ENCODE peak calls at places on chromosomes 11 and 22, in seven cellular contexts. L is mucosa of descending colon; C is body of pancreas; Q is K562; F is heart right ventricle; Y is psoas muscle; W is CD8-positive, alpha-beta T cell. N is an unnamed sample. For H3K9me3, the result is how much of the 10 kb centered on the place peaks cover.

GRCh38 chr11:35526370-35526792 is 965 bp upstream of the PAMR1 start:
- DNase-seq in W (no peak), L (no peak), C (no peak), Q (no peak), F (no peak), Y (no peak), N (no peak)

GRCh38 chr11:26769027-26769426 is 47.2 kb upstream of the SLC5A12 start:
- DNase-seq in L (no peak), W (no peak), F (no peak), C (no peak), Y (no peak), Q (no peak), N (no peak)

GRCh38 chr22:22940961-22941605 is 53.5 kb downstream of the IGLL5 start:
- DNase-seq in Q (no peak), Y (no peak), C (no peak), F (no peak), L (no peak), W (no peak), N (no peak)

GRCh38 chr11:129817282-129818051 is 1.8 kb downstream of the TMEM45B start:
- DNase-seq in F (no peak), L (no peak), C (no peak), W (no peak), Y (no peak), Q (no peak), N (no peak)

GRCh38 chr11:107924306-107924705 is 3.9 kb upstream of the RAB39A start:
- DNase-seq in L (no peak), F (no peak), Q (no peak), Y (no peak), W (no peak), C (no peak), N (no peak)

GRCh38 chr22:17403906-17404305 is 34.6 kb downstream of the CECR2 start:
- DNase-seq in Y (no peak), L (no peak), F (no peak), W (no peak), C (no peak), Q (no peak), N (no peak)

GRCh38 chr11:1219836-1220810 is 2.7 kb upstream of the MUC5B start:
- DNase-seq in Q (no peak), Y (peak), F (peak), C (peak), W (no peak), L (peak), N (no peak)

GRCh38 chr22:38017272-38017920 is 33.0 kb upstream of the SOX10 start:
- DNase-seq in W (no peak), L (peak), Q (no peak), F (peak), C (peak), Y (peak), N (no peak)

GRCh38 chr11:85950317-85951048 is 95.3 kb downstream of the CCDC83 start:
- DNase-seq in Y (no peak), C (no peak), W (no peak), L (no peak), F (no peak), Q (no peak), N (no peak)

GRCh38 chr22:41565403-41566054 is 4.7 kb downstream of the CSDC2 start:
- DNase-seq in L (no peak), Y (peak), Q (peak), F (no peak), W (no peak), C (peak), N (no peak)

DNA sequence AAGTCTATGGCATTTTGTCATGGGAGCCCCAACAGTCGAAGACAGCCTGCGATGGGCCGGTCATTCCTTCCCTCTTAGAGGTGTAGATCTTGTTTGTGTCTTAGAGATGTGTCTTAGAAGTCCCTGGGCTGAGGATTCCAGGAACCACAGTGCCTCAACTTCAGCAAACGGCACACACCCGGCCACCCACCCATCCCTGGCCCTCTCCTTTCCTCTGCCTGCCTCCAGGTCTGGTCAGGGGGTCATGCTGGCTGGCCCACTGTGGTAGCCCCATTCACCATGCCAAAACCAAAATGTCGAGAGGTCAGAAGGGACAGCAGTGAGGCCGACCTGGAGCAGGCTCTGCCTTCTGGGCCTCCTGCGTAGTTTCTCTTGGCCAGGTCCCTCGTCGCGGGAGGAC is 857.9 kb downstream of the TBC1D22A start:
- DNase-seq in C (no peak), W (no peak), Y (no peak), F (no peak), L (no peak), Q (no peak), N (no peak)
- H3K9me3 ChIP-seq in C (under half), W (under half), Y (under half), F (under half), L (under half), Q (under half), N (under half)

GRCh38 chr11:73402834-73403185 is 26.6 kb downstream of the RELT start:
- DNase-seq in L (no peak), Q (no peak), W (no peak), Y (no peak), F (no peak), C (no peak), N (no peak)
- TF ChIP-seq CTCF in L (no peak), Q (peak), W (no peak), Y (no peak), F (no peak), C (no peak), N (peak)

GRCh38 chr11:78446210-78446609 is 28.6 kb upstream of the GAB2 start:
- DNase-seq in C (no peak), L (no peak), Q (peak), W (no peak), Y (no peak), F (no peak), N (no peak)
- H3K9me3 ChIP-seq in C (under half), L (under half), Q (under half), W (under half), Y (under half), F (under half), N (under half)

GRCh38 chr11:6475936-6476335 is 2.2 kb upstream of the TRIM3 start:
- DNase-seq in F (no peak), W (no peak), Y (no peak), L (no peak), Q (no peak), C (peak), N (no peak)
- TF ChIP-seq CTCF in F (no peak), W (no peak), Y (no peak), L (no peak), Q (peak), C (peak), N (no peak)

DNA sequence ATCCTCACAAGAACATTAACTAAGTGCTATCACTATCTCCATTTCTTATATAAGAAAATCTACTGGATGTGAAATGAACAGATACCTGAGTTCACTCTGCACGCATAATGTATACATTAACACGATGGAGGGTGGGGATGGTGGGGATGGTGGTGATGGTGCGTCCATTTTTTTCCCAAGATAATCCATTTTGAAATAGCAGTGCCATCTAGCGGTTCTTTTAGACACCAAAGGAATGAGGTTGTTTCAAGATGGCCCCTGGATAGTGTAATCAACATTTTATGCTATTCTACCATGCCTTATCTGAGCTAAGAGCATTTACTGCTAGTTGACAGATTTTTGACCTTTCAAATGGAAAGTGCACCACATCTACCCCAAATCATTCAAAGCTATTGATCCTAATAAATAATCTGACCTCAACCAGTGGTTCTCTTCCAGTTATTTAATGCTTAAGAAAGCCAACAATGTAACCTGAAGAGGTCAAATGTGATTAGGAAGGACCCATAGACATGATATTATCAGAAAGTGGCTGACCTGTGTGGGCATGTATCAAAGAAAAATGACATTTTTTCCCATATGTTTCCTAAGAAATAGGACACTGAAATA is 714.7 kb upstream of the TENM4 start:
- DNase-seq in C (no peak), Q (peak), L (no peak), Y (no peak), W (no peak), F (no peak), N (no peak)
- H3K9me3 ChIP-seq in C (under half), Q (under half), L (under half), Y (under half), W (under half), F (under half), N (under half)

DNA sequence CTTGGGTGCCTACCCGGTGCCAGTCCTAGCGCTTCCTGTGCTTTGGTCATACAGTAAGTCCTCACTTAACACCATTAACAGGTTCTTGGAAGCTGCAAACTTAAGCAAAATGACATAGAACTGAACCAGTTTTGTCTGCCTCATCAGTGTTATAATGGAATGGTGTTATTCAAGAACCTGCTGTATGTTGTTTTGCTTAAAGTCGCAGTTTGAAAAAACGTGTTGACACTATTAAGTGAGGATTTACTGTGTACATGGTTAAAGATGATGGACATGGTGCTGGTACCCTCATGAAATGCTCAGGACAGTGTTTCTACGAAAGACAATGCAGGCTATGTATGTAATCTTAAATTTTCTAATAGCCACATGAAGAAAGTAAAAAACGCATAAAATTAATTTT is 41.3 kb downstream of the PPP6R3 start:
- DNase-seq in F (no peak), C (no peak), W (no peak), L (no peak), Q (no peak), Y (no peak), N (no peak)
- TF ChIP-seq CTCF in F (no peak), C (no peak), W (no peak), L (no peak), Q (no peak), Y (no peak), N (no peak)

DNA sequence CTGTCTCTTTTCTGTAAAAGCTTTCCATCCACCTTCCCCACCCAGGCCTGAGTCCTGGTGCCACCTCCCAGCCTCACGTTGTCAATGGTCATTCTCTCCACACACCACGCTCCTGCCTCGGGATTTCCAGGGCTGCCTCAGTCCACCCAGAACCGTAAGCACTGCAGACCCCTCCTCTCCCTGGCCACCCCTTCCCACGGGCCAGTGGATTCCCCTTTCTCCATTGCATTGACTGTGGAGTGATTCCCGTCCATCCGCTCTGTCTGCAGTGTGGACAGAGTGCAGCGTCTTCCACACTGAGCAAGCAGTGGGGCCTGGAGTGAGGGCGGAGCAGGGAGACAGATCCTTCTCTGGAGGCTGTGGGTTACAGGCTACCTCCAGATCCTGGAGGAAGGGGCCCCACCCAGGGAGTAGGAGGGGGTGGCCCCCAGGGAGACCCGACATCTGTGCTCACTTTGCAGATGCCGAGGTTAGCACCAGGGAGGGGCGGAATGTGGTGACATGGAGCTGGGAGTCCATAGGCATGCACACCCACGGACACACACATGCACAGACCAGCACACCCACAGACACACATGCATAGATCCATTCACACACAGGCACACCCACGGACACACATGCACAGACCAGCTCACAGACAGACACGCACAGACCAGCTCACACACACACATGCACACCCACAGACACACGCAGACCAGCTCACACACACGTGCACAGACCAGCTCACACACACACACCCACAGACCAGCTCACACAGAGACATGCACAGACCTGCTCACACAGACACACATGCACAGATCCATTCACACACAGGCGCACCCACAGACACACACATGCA is 109.6 kb upstream of the B3GAT1 start:
- DNase-seq in Y (no peak), C (no peak), F (no peak), W (no peak), Q (no peak), L (no peak), N (no peak)
- H3K9me3 ChIP-seq in Y (under half), C (under half), F (under half), W (under half), Q (under half), L (under half), N (under half)

DNA sequence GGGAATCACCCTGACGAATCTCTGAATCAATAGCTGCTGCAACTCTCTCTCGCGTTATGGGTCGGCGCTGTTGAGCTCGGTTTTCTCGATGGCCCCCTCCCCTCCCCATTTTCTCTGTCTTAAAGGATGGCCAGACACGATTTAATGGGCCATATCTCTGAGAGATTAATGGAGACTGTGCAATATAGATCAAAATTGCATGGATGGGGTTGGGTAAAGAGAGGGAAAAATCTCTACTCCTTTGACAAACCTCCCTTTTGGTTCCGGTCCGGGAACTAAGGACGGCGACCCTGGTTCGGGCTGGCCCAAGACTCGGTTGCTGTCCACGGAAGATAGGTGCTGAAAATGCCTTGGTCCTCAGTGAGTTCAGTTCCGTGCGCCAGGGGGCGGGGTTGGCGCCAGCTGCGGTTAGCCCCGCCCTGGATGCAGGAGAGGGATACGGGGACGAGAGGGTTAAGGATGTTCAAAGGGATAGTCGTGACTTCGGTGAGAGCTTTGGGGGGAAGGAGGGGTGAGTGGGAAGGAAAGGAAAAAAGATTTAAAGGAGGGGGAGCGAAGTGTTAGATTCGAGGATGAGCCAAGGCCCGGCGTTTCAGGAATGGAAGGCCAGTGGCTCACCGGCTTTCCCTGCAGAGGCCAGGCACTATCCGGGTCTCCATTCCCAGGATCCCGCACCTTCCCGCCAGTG is 103.6 kb upstream of the HSD17B12 start:
- DNase-seq in W (no peak), Y (no peak), F (peak), L (no peak), Q (peak), C (no peak), N (no peak)
- TF ChIP-seq CTCF in W (no peak), Y (peak), F (no peak), L (no peak), Q (peak), C (peak), N (no peak)

DNA sequence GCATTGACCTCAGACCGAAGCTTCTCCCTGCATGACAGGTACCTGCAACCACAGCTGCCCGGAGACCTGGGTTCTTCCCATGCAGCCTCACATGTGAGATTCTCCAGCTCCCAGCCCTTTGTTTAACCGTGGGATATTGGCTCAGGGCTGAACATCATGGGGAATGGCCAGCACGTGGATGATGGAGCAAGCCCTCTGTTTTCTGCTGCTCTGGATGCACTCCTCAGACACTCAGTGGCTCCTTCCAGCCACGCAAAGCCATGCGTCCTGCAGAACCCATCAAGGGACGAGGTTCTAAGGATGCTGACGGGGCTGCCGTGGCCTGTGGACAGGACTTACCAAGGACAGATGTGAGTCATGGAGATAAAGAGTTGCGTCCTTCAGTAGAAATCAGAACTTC is 639.1 kb downstream of the BRD1 start:
- DNase-seq in Q (no peak), W (no peak), F (no peak), Y (no peak), C (no peak), L (no peak), N (no peak)
- H3K9me3 ChIP-seq in Q (under half), W (under half), F (under half), Y (under half), C (under half), L (under half), N (under half)